ENCODE peak calls at places on chromosome 13, in nine cellular contexts. P is HS-5; Y is COR-L47; V is AG20443; F is C1 segment of cervical spinal cord; C is stimulated activated CD8-positive, alpha-beta memory T cell treated with anti-CD3 and anti-CD28 coated beads, Interleukin-15, amount 100 ng/mL, for 48 hours; I is stimulated activated CD4-positive, alpha-beta T cell treated with anti-CD3 and anti-CD28 coated beads, Interleukin-15, amount 100 ng/mL, for 1 hour; X is dermis blood vessel endothelial cell; Z is NCI-H774. J is an unnamed sample.

GRCh38 chr13:51201886-51202285 is 20.3 kb upstream of the FAM124A start:
- DNase-seq in P (no peak), Y (no peak), V (no peak), F (no peak), C (no peak), I (no peak), X (no peak), Z (no peak), J (no peak)

GRCh38 chr13:112245179-112245724 is 130.9 kb upstream of the SPACA7 start:
- DNase-seq in P (no peak), Y (no peak), V (no peak), F (no peak), C (no peak), I (no peak), X (no peak), Z (no peak), J (no peak)

GRCh38 chr13:23620211-23620610 is 50.0 kb downstream of the TNFRSF19 start:
- DNase-seq in P (no peak), Y (no peak), V (no peak), F (no peak), C (no peak), I (no peak), X (no peak), Z (no peak), J (no peak)

GRCh38 chr13:79434578-79434977 is 28.5 kb upstream of the RBM26 start:
- DNase-seq in P (no peak), Y (no peak), V (peak; percentile 38), F (no peak), C (no peak), I (no peak), X (peak; percentile 34), Z (no peak), J (peak; percentile 63)

GRCh38 chr13:48210178-48210577 is 22.8 kb upstream of the ITM2B start:
- DNase-seq in P (no peak), Y (no peak), V (peak; percentile 54), F (no peak), C (no peak), I (no peak), X (no peak), Z (no peak), J (peak; percentile 65)

GRCh38 chr13:27406178-27406939 is 18.1 kb upstream of the GTF3A start:
- DNase-seq in P (no peak), Y (peak; percentile 87), V (peak; percentile 63), F (no peak), C (no peak), I (no peak), X (peak; percentile 71), Z (peak; percentile 3), J (peak; percentile 44)

GRCh38 chr13:28744656-28745055 is 25.9 kb upstream of the SLC46A3 start:
- DNase-seq in P (no peak), Y (no peak), V (no peak), F (no peak), C (no peak), I (no peak), X (no peak), Z (no peak), J (no peak)

GRCh38 chr13:92136449-92137180 is 738.2 kb downstream of the GPC5 start:
- DNase-seq in P (no peak), Y (no peak), V (no peak), F (no peak), C (no peak), I (no peak), X (peak; percentile 19), Z (no peak), J (no peak)

GRCh38 chr13:49859568-49859967 is 67.1 kb upstream of the KPNA3 start:
- DNase-seq in P (peak; percentile 72), Y (no peak), V (peak; percentile 80), F (no peak), C (no peak), I (no peak), X (no peak), Z (no peak), J (peak; percentile 98)

GRCh38 chr13:91196958-91197357 is 150.5 kb upstream of the MIR17HG start:
- DNase-seq in P (no peak), Y (no peak), V (no peak), F (no peak), C (no peak), I (no peak), X (no peak), Z (no peak), J (no peak)

GRCh38 chr13:43802511-43802910 is 15.7 kb upstream of the ENOX1 start:
- DNase-seq in P (no peak), Y (peak; percentile 39), V (no peak), F (no peak), C (no peak), I (no peak), X (no peak), Z (no peak), J (no peak)

GRCh38 chr13:98910501-98910951 is 67.3 kb downstream of the DOCK9 start:
- DNase-seq in P (no peak), Y (no peak), V (peak; percentile 62), F (no peak), C (no peak), I (no peak), X (peak; percentile 98), Z (no peak), J (peak; percentile 73)

GRCh38 chr13:82675024-82675423 is 1207.2 kb downstream of the SLITRK1 start:
- DNase-seq in P (no peak), Y (no peak), V (no peak), F (no peak), C (no peak), I (no peak), X (no peak), Z (no peak), J (no peak)

GRCh38 chr13:98584668-98585397 is 7.9 kb upstream of the STK24 start:
- DNase-seq in P (no peak), Y (no peak), V (peak; percentile 35), F (no peak), C (no peak), I (no peak), X (no peak), Z (no peak), J (no peak)

GRCh38 chr13:28468520-28468915 is 26.4 kb downstream of the FLT1 start:
- DNase-seq in P (no peak), Y (no peak), V (no peak), F (no peak), C (no peak), I (no peak), X (no peak), Z (no peak), J (no peak)

GRCh38 chr13:75764251-75764650 is 128.1 kb downstream of the LMO7 start:
- DNase-seq in P (no peak), Y (no peak), V (no peak), F (no peak), C (no peak), I (no peak), X (no peak), Z (no peak), J (no peak)

GRCh38 chr13:46961719-46962118 is 64.9 kb upstream of the HTR2A start:
- DNase-seq in P (peak; percentile 44), Y (no peak), V (peak; percentile 84), F (no peak), C (no peak), I (no peak), X (no peak), Z (no peak), J (peak; percentile 79)

GRCh38 chr13:35909837-35910236 is 221.3 kb downstream of the DCLK1 start:
- DNase-seq in P (no peak), Y (no peak), V (no peak), F (no peak), C (no peak), I (no peak), X (no peak), Z (no peak), J (no peak)

GRCh38 chr13:38697628-38698333 is 10.9 kb downstream of the FREM2 start:
- DNase-seq in P (no peak), Y (peak; percentile 3), V (no peak), F (no peak), C (no peak), I (no peak), X (no peak), Z (no peak), J (no peak)

GRCh38 chr13:79780240-79780639 is 299.3 kb downstream of the NDFIP2 start:
- DNase-seq in P (no peak), Y (no peak), V (peak; percentile 43), F (no peak), C (no peak), I (no peak), X (no peak), Z (no peak), J (no peak)

GRCh38 chr13:24747248-24748151 is 16.5 kb upstream of the RNF17 start:
- DNase-seq in P (no peak), Y (peak; percentile 42), V (no peak), F (no peak), C (no peak), I (no peak), X (peak; percentile 20), Z (peak; percentile 16), J (peak; percentile 8)

GRCh38 chr13:76038920-76039716 is 403.0 kb downstream of the LMO7 start:
- DNase-seq in P (no peak), Y (peak; percentile 40), V (no peak), F (no peak), C (no peak), I (no peak), X (no peak), Z (no peak), J (no peak)

GRCh38 chr13:45781553-45782326 is 69.8 kb downstream of the SIAH3 start:
- DNase-seq in P (no peak), Y (peak; percentile 97), V (no peak), F (peak; percentile 1), C (no peak), I (no peak), X (peak; percentile 7), Z (peak; percentile 34), J (peak; percentile 6)

J was measured in EL.